ENCODE peak calls at places on chromosomes 16 and 17, in four cellular contexts. One of them, this sample, is unnamed.

GRCh38 chr17:10114931-10115535 is 83.4 kb downstream of the GAS7 start:
- DNase-seq in sciatic nerve: peak
- DNase-seq in OCI-LY7: peak
- DNase-seq in anterior cingulate cortex: peak
- DNase-seq in this sample: peak

GRCh38 chr17:57995076-57995956 is 7.3 kb upstream of the VEZF1 start:
- DNase-seq in sciatic nerve: peak
- DNase-seq in OCI-LY7: peak
- DNase-seq in anterior cingulate cortex: peak
- DNase-seq in this sample: peak

GRCh38 chr17:49360796-49361128 is 1.3 kb downstream of the ZNF652 start:
- DNase-seq in sciatic nerve: no peak
- DNase-seq in OCI-LY7: no peak
- DNase-seq in anterior cingulate cortex: no peak
- DNase-seq in this sample: no peak

GRCh38 chr17:64533784-64534183 is 27.0 kb downstream of the CEP95 start:
- DNase-seq in sciatic nerve: no peak
- DNase-seq in OCI-LY7: no peak
- DNase-seq in anterior cingulate cortex: no peak
- DNase-seq in this sample: no peak

GRCh38 chr17:16886655-16887322 is 85.1 kb downstream of the TNFRSF13B start:
- DNase-seq in sciatic nerve: no peak
- DNase-seq in OCI-LY7: no peak
- DNase-seq in anterior cingulate cortex: no peak
- DNase-seq in this sample: peak

GRCh38 chr16:88792668-88793587 is 7.9 kb upstream of the PIEZO1 start:
- DNase-seq in sciatic nerve: no peak
- DNase-seq in OCI-LY7: peak
- DNase-seq in anterior cingulate cortex: no peak
- DNase-seq in this sample: no peak

GRCh38 chr17:9899280-9900018 is 5.6 kb downstream of the RCVRN start:
- DNase-seq in sciatic nerve: peak
- DNase-seq in OCI-LY7: no peak
- DNase-seq in anterior cingulate cortex: no peak
- DNase-seq in this sample: no peak

GRCh38 chr17:27407916-27408846 is 48.1 kb upstream of the KSR1 start:
- DNase-seq in sciatic nerve: peak
- DNase-seq in OCI-LY7: no peak
- DNase-seq in anterior cingulate cortex: no peak
- DNase-seq in this sample: peak

GRCh38 chr16:821751-822150 is 21.2 kb upstream of the GNG13 start:
- DNase-seq in sciatic nerve: no peak
- DNase-seq in OCI-LY7: no peak
- DNase-seq in anterior cingulate cortex: no peak
- DNase-seq in this sample: no peak

GRCh38 chr17:8117980-8118768 is at the start of gene ALOXE3:
- DNase-seq in sciatic nerve: peak
- DNase-seq in OCI-LY7: no peak
- DNase-seq in anterior cingulate cortex: no peak
- DNase-seq in this sample: no peak

GRCh38 chr17:38870259-38871165 is 654 bp downstream of the LASP1 start:
- DNase-seq in sciatic nerve: peak
- DNase-seq in OCI-LY7: peak
- DNase-seq in anterior cingulate cortex: peak
- DNase-seq in this sample: peak

GRCh38 chr17:82937411-82938371 is 97.9 kb upstream of the ZNF750 start:
- DNase-seq in sciatic nerve: peak
- DNase-seq in OCI-LY7: no peak
- DNase-seq in anterior cingulate cortex: no peak
- DNase-seq in this sample: peak

GRCh38 chr17:7208754-7209460 is 10.7 kb downstream of the DLG4 start:
- DNase-seq in sciatic nerve: no peak
- DNase-seq in OCI-LY7: no peak
- DNase-seq in anterior cingulate cortex: no peak
- DNase-seq in this sample: no peak

GRCh38 chr17:78745407-78746088 is 36.5 kb downstream of the CYTH1 start:
- DNase-seq in sciatic nerve: no peak
- DNase-seq in OCI-LY7: peak
- DNase-seq in anterior cingulate cortex: no peak
- DNase-seq in this sample: no peak

GRCh38 chr17:74125160-74125559 is 78.3 kb upstream of the RPL38 start:
- DNase-seq in sciatic nerve: no peak
- DNase-seq in OCI-LY7: no peak
- DNase-seq in anterior cingulate cortex: no peak
- DNase-seq in this sample: no peak

GRCh38 chr17:82216301-82217119 is 3.9 kb upstream of the CCDC57 start:
- DNase-seq in sciatic nerve: peak
- DNase-seq in OCI-LY7: no peak
- DNase-seq in anterior cingulate cortex: peak
- DNase-seq in this sample: peak

GRCh38 chr16:17273142-17273561 is 197.6 kb downstream of the XYLT1 start:
- DNase-seq in sciatic nerve: no peak
- DNase-seq in OCI-LY7: no peak
- DNase-seq in anterior cingulate cortex: no peak
- DNase-seq in this sample: no peak

GRCh38 chr17:45850011-45850410 is 5.3 kb downstream of the SPPL2C start:
- DNase-seq in sciatic nerve: no peak
- DNase-seq in OCI-LY7: no peak
- DNase-seq in anterior cingulate cortex: no peak
- DNase-seq in this sample: no peak

GRCh38 chr17:2909164-2909852 is 113.1 kb downstream of the RAP1GAP2 start:
- DNase-seq in sciatic nerve: no peak
- DNase-seq in OCI-LY7: no peak
- DNase-seq in anterior cingulate cortex: no peak
- DNase-seq in this sample: no peak

GRCh38 chr16:1428511-1428910 is 2.4 kb upstream of the PERCC1 start:
- DNase-seq in sciatic nerve: no peak
- DNase-seq in OCI-LY7: peak
- DNase-seq in anterior cingulate cortex: no peak
- DNase-seq in this sample: no peak

GRCh38 chr17:80605326-80606066 is 60.9 kb downstream of the RPTOR start:
- DNase-seq in sciatic nerve: no peak
- DNase-seq in OCI-LY7: peak
- DNase-seq in anterior cingulate cortex: no peak
- DNase-seq in this sample: no peak

GRCh38 chr17:74354123-74354522 is 7.5 kb downstream of the BTBD17 start:
- DNase-seq in sciatic nerve: no peak
- DNase-seq in OCI-LY7: peak
- DNase-seq in anterior cingulate cortex: peak
- DNase-seq in this sample: no peak

GRCh38 chr16:4414187-4414909 is 2.0 kb downstream of the CORO7 start:
- DNase-seq in sciatic nerve: no peak
- DNase-seq in OCI-LY7: peak
- DNase-seq in anterior cingulate cortex: no peak
- DNase-seq in this sample: no peak